ENCODE peak calls at places on chromosomes 1 and 21, in eight cellular contexts. One of them, this sample, is unnamed.

GRCh38 chr1:113415256-113416189 is 25.2 kb downstream of the MAGI3 start:
- DNase-seq in fibroblast of villous mesenchyme: no peak
- DNase-seq in CD8-positive, alpha-beta memory T cell: no peak
- DNase-seq in left cardiac atrium: no peak
- DNase-seq in Right ventricle myocardium superior: no peak
- DNase-seq in cardiac muscle cell: no peak
- DNase-seq in NCI-H345: no peak
- DNase-seq in AG09319: no peak
- DNase-seq in this sample: no peak

GRCh38 chr1:82775402-82776000 is 974.8 kb downstream of the ADGRL2 start:
- DNase-seq in fibroblast of villous mesenchyme: peak; percentile 4
- DNase-seq in CD8-positive, alpha-beta memory T cell: no peak
- DNase-seq in left cardiac atrium: peak; percentile 30
- DNase-seq in Right ventricle myocardium superior: peak; percentile 42
- DNase-seq in cardiac muscle cell: peak; percentile 53
- DNase-seq in NCI-H345: no peak
- DNase-seq in AG09319: no peak
- DNase-seq in this sample: peak; percentile 22

GRCh38 chr1:100360790-100361232 is 8.5 kb downstream of the CDC14A start:
- DNase-seq in fibroblast of villous mesenchyme: peak; percentile 57
- DNase-seq in CD8-positive, alpha-beta memory T cell: no peak
- DNase-seq in left cardiac atrium: peak; percentile 62
- DNase-seq in Right ventricle myocardium superior: peak; percentile 61
- DNase-seq in cardiac muscle cell: peak; percentile 42
- DNase-seq in NCI-H345: no peak
- DNase-seq in AG09319: no peak
- DNase-seq in this sample: peak; percentile 22

GRCh38 chr1:185565314-185565713 is 168.9 kb upstream of the HMCN1 start:
- DNase-seq in fibroblast of villous mesenchyme: peak; percentile 40
- DNase-seq in CD8-positive, alpha-beta memory T cell: no peak
- DNase-seq in left cardiac atrium: no peak
- DNase-seq in Right ventricle myocardium superior: no peak
- DNase-seq in cardiac muscle cell: peak; percentile 49
- DNase-seq in NCI-H345: peak; percentile 69
- DNase-seq in AG09319: no peak
- DNase-seq in this sample: peak; percentile 68

GRCh38 chr1:151935154-151935553 is 25.8 kb upstream of the THEM4 start:
- DNase-seq in fibroblast of villous mesenchyme: peak; percentile 23
- DNase-seq in CD8-positive, alpha-beta memory T cell: no peak
- DNase-seq in left cardiac atrium: no peak
- DNase-seq in Right ventricle myocardium superior: no peak
- DNase-seq in cardiac muscle cell: no peak
- DNase-seq in NCI-H345: no peak
- DNase-seq in AG09319: no peak
- DNase-seq in this sample: peak; percentile 40

GRCh38 chr1:156752843-156753486 is 1.5 kb upstream of the HDGF start:
- DNase-seq in fibroblast of villous mesenchyme: peak; percentile 59
- DNase-seq in CD8-positive, alpha-beta memory T cell: no peak
- DNase-seq in left cardiac atrium: no peak
- DNase-seq in Right ventricle myocardium superior: peak; percentile 37
- DNase-seq in cardiac muscle cell: no peak
- DNase-seq in NCI-H345: no peak
- DNase-seq in AG09319: peak; percentile 29
- DNase-seq in this sample: peak; percentile 86

GRCh38 chr1:1622578-1623094 is 7.3 kb downstream of the MIB2 start:
- DNase-seq in fibroblast of villous mesenchyme: no peak
- DNase-seq in CD8-positive, alpha-beta memory T cell: no peak
- DNase-seq in left cardiac atrium: no peak
- DNase-seq in Right ventricle myocardium superior: no peak
- DNase-seq in cardiac muscle cell: no peak
- DNase-seq in NCI-H345: no peak
- DNase-seq in AG09319: no peak
- DNase-seq in this sample: no peak

GRCh38 chr1:198238121-198238520 is 81.3 kb downstream of the NEK7 start:
- DNase-seq in fibroblast of villous mesenchyme: no peak
- DNase-seq in CD8-positive, alpha-beta memory T cell: no peak
- DNase-seq in left cardiac atrium: peak; percentile 34
- DNase-seq in Right ventricle myocardium superior: peak; percentile 48
- DNase-seq in cardiac muscle cell: no peak
- DNase-seq in NCI-H345: no peak
- DNase-seq in AG09319: no peak
- DNase-seq in this sample: no peak

GRCh38 chr1:181354865-181355264 is 128.5 kb upstream of the CACNA1E start:
- DNase-seq in fibroblast of villous mesenchyme: no peak
- DNase-seq in CD8-positive, alpha-beta memory T cell: no peak
- DNase-seq in left cardiac atrium: no peak
- DNase-seq in Right ventricle myocardium superior: no peak
- DNase-seq in cardiac muscle cell: no peak
- DNase-seq in NCI-H345: no peak
- DNase-seq in AG09319: no peak
- DNase-seq in this sample: no peak

GRCh38 chr1:22853651-22854185 is 118.9 kb downstream of the LACTBL1 start:
- DNase-seq in fibroblast of villous mesenchyme: no peak
- DNase-seq in CD8-positive, alpha-beta memory T cell: no peak
- DNase-seq in left cardiac atrium: no peak
- DNase-seq in Right ventricle myocardium superior: no peak
- DNase-seq in cardiac muscle cell: no peak
- DNase-seq in NCI-H345: no peak
- DNase-seq in AG09319: no peak
- DNase-seq in this sample: no peak

GRCh38 chr1:216705686-216706085 is 17.5 kb downstream of the ESRRG start:
- DNase-seq in fibroblast of villous mesenchyme: no peak
- DNase-seq in CD8-positive, alpha-beta memory T cell: no peak
- DNase-seq in left cardiac atrium: no peak
- DNase-seq in Right ventricle myocardium superior: no peak
- DNase-seq in cardiac muscle cell: no peak
- DNase-seq in NCI-H345: peak; percentile 93
- DNase-seq in AG09319: no peak
- DNase-seq in this sample: no peak

GRCh38 chr1:6601865-6602668 is 602 bp downstream of the KLHL21 start:
- DNase-seq in fibroblast of villous mesenchyme: peak; percentile 67
- DNase-seq in CD8-positive, alpha-beta memory T cell: peak; percentile 10
- DNase-seq in left cardiac atrium: peak; percentile 66
- DNase-seq in Right ventricle myocardium superior: peak; percentile 73
- DNase-seq in cardiac muscle cell: peak; percentile 64
- DNase-seq in NCI-H345: no peak
- DNase-seq in AG09319: no peak
- DNase-seq in this sample: peak; percentile 72

GRCh38 chr1:74464037-74464436 is 48.4 kb downstream of the LRRC53 start:
- DNase-seq in fibroblast of villous mesenchyme: peak; percentile 1
- DNase-seq in CD8-positive, alpha-beta memory T cell: no peak
- DNase-seq in left cardiac atrium: no peak
- DNase-seq in Right ventricle myocardium superior: no peak
- DNase-seq in cardiac muscle cell: no peak
- DNase-seq in NCI-H345: no peak
- DNase-seq in AG09319: no peak
- DNase-seq in this sample: no peak

GRCh38 chr21:44377201-44377921 is 23.9 kb downstream of the TRPM2 start:
- DNase-seq in fibroblast of villous mesenchyme: no peak
- DNase-seq in CD8-positive, alpha-beta memory T cell: no peak
- DNase-seq in left cardiac atrium: no peak
- DNase-seq in Right ventricle myocardium superior: peak; percentile 31
- DNase-seq in cardiac muscle cell: peak; percentile 9
- DNase-seq in NCI-H345: peak; percentile 74
- DNase-seq in AG09319: no peak
- DNase-seq in this sample: no peak

This sample was measured in mesenchymal stem cell.